ENCODE peak calls at places on chromosome 22, in four cellular contexts. One of them, this sample, is unnamed.
A peak's percentile ranks its signal among the peaks of the same experiment; 100 is the strongest.

GRCh38 chr22:34493471-34493870 is 572.5 kb upstream of the ISX start:
- DNase-seq in H1: no peak
- DNase-seq in IMR-90: no peak
- DNase-seq in K562: no peak
- DNase-seq in this sample: no peak

GRCh38 chr22:19817561-19818263 is 37.0 kb downstream of the GNB1L start:
- DNase-seq in H1: peak; percentile 41
- DNase-seq in IMR-90: no peak
- DNase-seq in K562: no peak
- DNase-seq in this sample: no peak

GRCh38 chr22:25750569-25751173 is 8.7 kb downstream of the MYO18B start:
- DNase-seq in H1: no peak
- DNase-seq in IMR-90: no peak
- DNase-seq in K562: no peak
- DNase-seq in this sample: no peak

GRCh38 chr22:18145676-18146388 is 4.1 kb upstream of the USP18 start:
- DNase-seq in H1: no peak
- DNase-seq in IMR-90: no peak
- DNase-seq in K562: no peak
- DNase-seq in this sample: no peak

GRCh38 chr22:48881326-48881980 is 946.2 kb downstream of the BRD1 start:
- DNase-seq in H1: no peak
- DNase-seq in IMR-90: no peak
- DNase-seq in K562: no peak
- DNase-seq in this sample: no peak

GRCh38 chr22:24149191-24149590 is 32.1 kb upstream of the SUSD2 start:
- DNase-seq in H1: no peak
- DNase-seq in IMR-90: no peak
- DNase-seq in K562: no peak
- DNase-seq in this sample: no peak

GRCh38 chr22:35575116-35575748 is 34.6 kb downstream of the RASD2 start:
- DNase-seq in H1: no peak
- DNase-seq in IMR-90: no peak
- DNase-seq in K562: peak; percentile 51
- DNase-seq in this sample: no peak

GRCh38 chr22:44360686-44361381 is 48.1 kb upstream of the SHISAL1 start:
- DNase-seq in H1: no peak
- DNase-seq in IMR-90: peak; percentile 80
- DNase-seq in K562: no peak
- DNase-seq in this sample: no peak

GRCh38 chr22:42922374-42923177 is 65.5 kb upstream of the ARFGAP3 start:
- DNase-seq in H1: no peak
- DNase-seq in IMR-90: no peak
- DNase-seq in K562: no peak
- DNase-seq in this sample: no peak

DNA sequence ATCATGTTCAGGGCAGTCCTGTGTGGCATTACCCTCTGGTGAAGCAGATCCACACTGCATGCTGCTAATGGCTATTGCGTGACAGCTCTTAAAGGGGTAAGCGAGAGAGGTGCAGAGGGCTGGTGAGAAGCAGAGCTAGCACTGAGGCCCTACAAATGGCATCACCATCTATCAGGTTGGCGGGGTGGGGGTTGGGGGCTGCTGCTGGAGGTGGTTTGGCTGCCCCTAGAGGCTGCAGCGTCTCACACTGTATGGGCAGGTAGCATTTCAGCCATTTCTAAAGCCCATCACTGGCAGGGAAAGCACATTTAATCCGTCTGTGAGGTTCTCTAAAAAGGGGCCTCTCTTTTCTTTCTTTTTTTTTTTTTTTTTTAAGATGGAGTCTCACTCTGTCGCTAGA is 16.8 kb upstream of the TMA7B start:
- DNase-seq in H1: peak; percentile 69
- DNase-seq in IMR-90: no peak
- DNase-seq in K562: peak; percentile 26
- DNase-seq in this sample: no peak
- TF ChIP-seq CHD1 in H1: no peak
- TF ChIP-seq CHD1 in IMR-90: no peak
- TF ChIP-seq CHD1 in K562: no peak
- TF ChIP-seq CHD1 in this sample: no peak

GRCh38 chr22:38034884-38035529 is 22.2 kb upstream of the PICK1 start:
- DNase-seq in H1: no peak
- DNase-seq in IMR-90: no peak
- DNase-seq in K562: no peak
- DNase-seq in this sample: no peak
- TF ChIP-seq CHD1 in H1: no peak
- TF ChIP-seq CHD1 in IMR-90: no peak
- TF ChIP-seq CHD1 in K562: no peak
- TF ChIP-seq CHD1 in this sample: no peak

DNA sequence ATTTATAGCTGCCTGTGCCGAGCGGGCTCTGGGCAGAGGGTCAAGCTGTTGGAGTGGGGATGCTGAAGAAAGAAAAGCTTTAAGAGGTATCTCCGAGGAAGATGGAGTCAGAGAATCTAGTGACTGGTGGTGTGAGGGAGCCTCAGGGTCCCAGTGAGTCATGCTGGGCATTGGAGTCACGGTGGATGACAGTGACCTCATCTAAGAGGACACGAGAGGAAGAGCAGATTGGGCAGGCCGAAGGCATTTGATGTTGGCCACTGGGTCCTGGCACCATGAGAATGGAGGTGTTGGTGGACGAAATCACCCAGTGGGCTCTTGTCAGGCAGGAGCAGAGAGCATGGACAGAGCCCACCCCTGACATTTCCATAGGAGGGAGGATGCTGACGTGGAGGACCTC is 68.4 kb downstream of the TBC1D22A start:
- DNase-seq in H1: peak; percentile 20
- DNase-seq in IMR-90: peak; percentile 29
- DNase-seq in K562: no peak
- DNase-seq in this sample: no peak
- TF ChIP-seq CHD1 in H1: no peak
- TF ChIP-seq CHD1 in IMR-90: no peak
- TF ChIP-seq CHD1 in K562: no peak
- TF ChIP-seq CHD1 in this sample: no peak

GRCh38 chr22:41598081-41598480 is 8.4 kb upstream of the PMM1 start:
- DNase-seq in H1: no peak
- DNase-seq in IMR-90: peak; percentile 88
- DNase-seq in K562: no peak
- DNase-seq in this sample: no peak

GRCh38 chr22:41595703-41596102 is 6.1 kb upstream of the PMM1 start:
- DNase-seq in H1: no peak
- DNase-seq in IMR-90: no peak
- DNase-seq in K562: no peak
- DNase-seq in this sample: no peak

GRCh38 chr22:41598891-41599635 is 9.4 kb upstream of the PMM1 start:
- DNase-seq in H1: no peak
- DNase-seq in IMR-90: no peak
- DNase-seq in K562: no peak
- DNase-seq in this sample: no peak

GRCh38 chr22:41597635-41597953 is 8.0 kb upstream of the PMM1 start:
- DNase-seq in H1: no peak
- DNase-seq in IMR-90: no peak
- DNase-seq in K562: no peak
- DNase-seq in this sample: no peak

DNA sequence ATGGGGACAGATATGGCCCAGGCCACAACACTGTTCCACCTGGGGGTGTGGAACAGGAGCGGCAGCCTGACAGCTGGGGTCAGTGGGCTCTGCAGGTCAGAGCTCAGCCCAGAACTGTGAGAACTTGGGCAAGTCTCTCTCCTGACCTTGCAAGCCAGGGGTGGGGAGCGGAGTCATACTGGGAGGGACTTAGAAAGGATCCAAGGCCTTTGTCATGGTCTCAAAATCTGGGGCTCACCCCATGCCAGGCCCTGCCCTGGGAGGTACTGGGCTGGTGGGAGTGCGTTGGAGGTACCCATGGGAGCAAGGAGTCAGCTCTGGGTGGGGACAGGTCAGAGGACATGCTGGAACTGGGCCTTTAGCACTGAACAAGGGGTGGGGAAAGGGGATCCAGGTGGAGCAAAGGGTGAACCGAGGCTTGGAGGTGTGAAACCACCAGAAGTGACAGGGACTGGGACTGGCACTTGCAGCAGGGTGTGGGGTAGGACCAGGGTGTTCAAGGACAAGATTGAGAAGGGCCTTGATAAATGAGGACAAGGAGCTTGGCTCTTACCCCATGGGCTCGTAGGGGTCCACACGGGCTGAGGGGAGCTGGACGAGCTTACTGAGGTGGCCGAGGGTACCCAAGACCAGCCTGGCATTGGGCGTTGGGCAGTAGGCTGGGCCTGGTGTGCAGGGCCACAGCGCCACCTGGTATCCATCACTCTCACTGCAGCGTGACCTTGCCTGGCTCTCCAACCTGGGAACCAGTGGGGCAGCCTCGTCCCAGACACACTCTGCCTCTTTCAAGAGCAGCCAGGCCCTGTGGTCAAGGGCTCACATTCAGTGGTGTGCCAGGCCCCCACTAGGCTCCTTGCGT is 7.4 kb upstream of the PMM1 start:
- DNase-seq in H1: peak; percentile 87
- DNase-seq in IMR-90: peak; percentile 37
- DNase-seq in K562: peak; percentile 47
- DNase-seq in this sample: no peak
- TF ChIP-seq CHD1 in H1: no peak
- TF ChIP-seq CHD1 in IMR-90: no peak
- TF ChIP-seq CHD1 in K562: no peak
- TF ChIP-seq CHD1 in this sample: no peak

GRCh38 chr22:45576730-45577464 is 74.2 kb downstream of the FBLN1 start:
- DNase-seq in H1: no peak
- DNase-seq in IMR-90: no peak
- DNase-seq in K562: no peak
- DNase-seq in this sample: no peak

GRCh38 chr22:45575607-45576272 is 73.1 kb downstream of the FBLN1 start:
- DNase-seq in H1: no peak
- DNase-seq in IMR-90: no peak
- DNase-seq in K562: no peak
- DNase-seq in this sample: no peak

GRCh38 chr22:45575173-45575572 is 72.5 kb downstream of the FBLN1 start:
- DNase-seq in H1: no peak
- DNase-seq in IMR-90: no peak
- DNase-seq in K562: no peak
- DNase-seq in this sample: no peak

GRCh38 chr22:45577746-45578523 is 75.3 kb downstream of the FBLN1 start:
- DNase-seq in H1: peak; percentile 97
- DNase-seq in IMR-90: peak; percentile 73
- DNase-seq in K562: peak; percentile 69
- DNase-seq in this sample: peak; percentile 12

DNA sequence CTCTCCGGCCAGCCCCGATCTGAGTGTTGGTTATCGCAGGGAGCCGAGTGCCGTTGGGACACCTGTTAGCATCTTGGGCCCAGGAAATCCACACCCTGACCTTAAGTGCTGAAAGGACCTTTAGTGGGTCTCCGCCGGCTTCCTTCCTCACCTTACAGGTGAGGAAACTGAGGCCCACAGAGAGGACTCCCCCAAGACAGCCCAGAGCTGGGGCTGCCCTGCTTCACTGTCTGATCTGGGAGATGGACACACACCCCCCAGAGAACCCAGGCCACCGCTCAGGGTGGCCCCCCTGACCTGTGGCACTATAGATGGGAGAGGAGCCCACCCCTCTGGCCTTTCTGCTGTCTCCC is 73.6 kb downstream of the FBLN1 start:
- DNase-seq in H1: no peak
- DNase-seq in IMR-90: no peak
- DNase-seq in K562: no peak
- DNase-seq in this sample: no peak
- TF ChIP-seq CHD1 in H1: no peak
- TF ChIP-seq CHD1 in IMR-90: no peak
- TF ChIP-seq CHD1 in K562: no peak
- TF ChIP-seq CHD1 in this sample: no peak

GRCh38 chr22:50694766-50695420 is 22.3 kb downstream of the SHANK3 start:
- DNase-seq in H1: no peak
- DNase-seq in IMR-90: no peak
- DNase-seq in K562: no peak
- DNase-seq in this sample: no peak
- TF ChIP-seq CHD1 in H1: no peak
- TF ChIP-seq CHD1 in IMR-90: no peak
- TF ChIP-seq CHD1 in K562: no peak
- TF ChIP-seq CHD1 in this sample: no peak

GRCh38 chr22:47110817-47111443 is 348.5 kb downstream of the TBC1D22A start:
- DNase-seq in H1: no peak
- DNase-seq in IMR-90: peak; percentile 61
- DNase-seq in K562: no peak
- DNase-seq in this sample: no peak
- TF ChIP-seq CHD1 in H1: no peak
- TF ChIP-seq CHD1 in IMR-90: no peak
- TF ChIP-seq CHD1 in K562: no peak
- TF ChIP-seq CHD1 in this sample: no peak